ENCODE peak calls at places on chromosomes 3 and 15, in five cellular contexts. One of them, this sample, is unnamed.

GRCh38 chr3:185225523-185225922 is 28.3 kb downstream of the EHHADH start:
- DNase-seq in HepG2: no peak
- DNase-seq in AG10803: peak
- DNase-seq in vagina: no peak
- DNase-seq in fibroblast of mammary gland: peak
- DNase-seq in this sample: peak

GRCh38 chr3:141538568-141538967 is 51.7 kb downstream of the RASA2 start:
- DNase-seq in HepG2: no peak
- DNase-seq in AG10803: no peak
- DNase-seq in vagina: no peak
- DNase-seq in fibroblast of mammary gland: peak
- DNase-seq in this sample: no peak

GRCh38 chr3:106168941-106169340 is 300.1 kb upstream of the CBLB start:
- DNase-seq in HepG2: no peak
- DNase-seq in AG10803: no peak
- DNase-seq in vagina: no peak
- DNase-seq in fibroblast of mammary gland: no peak
- DNase-seq in this sample: no peak

GRCh38 chr3:129282727-129283327 is 4.2 kb downstream of the HMCES start:
- DNase-seq in HepG2: peak
- DNase-seq in AG10803: peak
- DNase-seq in vagina: no peak
- DNase-seq in fibroblast of mammary gland: peak
- DNase-seq in this sample: peak

GRCh38 chr15:78057803-78058202 is 19.7 kb downstream of the TBC1D2B start:
- DNase-seq in HepG2: no peak
- DNase-seq in AG10803: no peak
- DNase-seq in vagina: no peak
- DNase-seq in fibroblast of mammary gland: no peak
- DNase-seq in this sample: no peak

GRCh38 chr3:18224406-18224805 is 200.7 kb downstream of the SATB1 start:
- DNase-seq in HepG2: no peak
- DNase-seq in AG10803: no peak
- DNase-seq in vagina: no peak
- DNase-seq in fibroblast of mammary gland: no peak
- DNase-seq in this sample: no peak

GRCh38 chr15:70495988-70496387 is 267.4 kb downstream of the UACA start:
- DNase-seq in HepG2: no peak
- DNase-seq in AG10803: no peak
- DNase-seq in vagina: no peak
- DNase-seq in fibroblast of mammary gland: no peak
- DNase-seq in this sample: no peak

GRCh38 chr3:53328750-53329149 is 18.6 kb downstream of the DCP1A start:
- DNase-seq in HepG2: no peak
- DNase-seq in AG10803: no peak
- DNase-seq in vagina: no peak
- DNase-seq in fibroblast of mammary gland: no peak
- DNase-seq in this sample: peak

GRCh38 chr3:981156-981555 is 111.7 kb upstream of the CNTN6 start:
- DNase-seq in HepG2: no peak
- DNase-seq in AG10803: no peak
- DNase-seq in vagina: no peak
- DNase-seq in fibroblast of mammary gland: no peak
- DNase-seq in this sample: no peak

GRCh38 chr15:77753238-77753873 is 120.6 kb upstream of the LINGO1 start:
- DNase-seq in HepG2: peak
- DNase-seq in AG10803: no peak
- DNase-seq in vagina: no peak
- DNase-seq in fibroblast of mammary gland: peak
- DNase-seq in this sample: peak

GRCh38 chr3:24953060-24953771 is 458.6 kb upstream of the THRB start:
- DNase-seq in HepG2: no peak
- DNase-seq in AG10803: no peak
- DNase-seq in vagina: no peak
- DNase-seq in fibroblast of mammary gland: no peak
- DNase-seq in this sample: no peak

GRCh38 chr3:169456900-169457299 is 206.6 kb downstream of the MECOM start:
- DNase-seq in HepG2: no peak
- DNase-seq in AG10803: no peak
- DNase-seq in vagina: no peak
- DNase-seq in fibroblast of mammary gland: no peak
- DNase-seq in this sample: no peak

GRCh38 chr15:31295660-31296059 is 31.0 kb upstream of the KLF13 start:
- DNase-seq in HepG2: no peak
- DNase-seq in AG10803: no peak
- DNase-seq in vagina: peak
- DNase-seq in fibroblast of mammary gland: no peak
- DNase-seq in this sample: no peak

GRCh38 chr3:57152761-57153160 is 12.4 kb downstream of the IL17RD start:
- DNase-seq in HepG2: no peak
- DNase-seq in AG10803: no peak
- DNase-seq in vagina: no peak
- DNase-seq in fibroblast of mammary gland: no peak
- DNase-seq in this sample: no peak
- H3K4me3 ChIP-seq in HepG2: no peak
- H3K4me3 ChIP-seq in AG10803: no peak
- H3K4me3 ChIP-seq in vagina: no peak
- H3K4me3 ChIP-seq in fibroblast of mammary gland: no peak
- H3K4me3 ChIP-seq in this sample: no peak

DNA sequence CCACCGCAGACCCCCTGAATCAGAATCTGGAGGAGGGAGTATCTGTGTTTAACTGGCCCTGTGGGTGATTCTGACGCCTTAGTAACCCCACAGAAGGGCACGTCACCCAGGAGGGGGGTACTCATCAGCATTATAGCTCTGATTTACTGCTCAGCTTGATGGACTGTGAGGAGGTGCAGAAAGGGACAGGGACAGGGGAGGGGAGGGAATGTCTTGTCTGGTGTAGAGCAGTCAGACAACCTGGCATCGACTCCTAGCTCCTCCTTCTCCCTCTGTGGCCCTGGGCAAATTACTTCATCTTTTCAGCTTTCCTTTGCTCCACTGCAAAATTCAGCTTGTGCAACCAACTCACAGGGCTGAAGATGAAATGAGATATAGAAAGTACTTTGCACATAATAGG is 42.3 kb upstream of the GLCE start:
- DNase-seq in HepG2: no peak
- DNase-seq in AG10803: no peak
- DNase-seq in vagina: no peak
- DNase-seq in fibroblast of mammary gland: no peak
- DNase-seq in this sample: no peak
- H3K4me3 ChIP-seq in HepG2: no peak
- H3K4me3 ChIP-seq in AG10803: no peak
- H3K4me3 ChIP-seq in vagina: no peak
- H3K4me3 ChIP-seq in fibroblast of mammary gland: no peak
- H3K4me3 ChIP-seq in this sample: no peak

GRCh38 chr3:125010393-125010792 is 45.4 kb downstream of the HEG1 start:
- DNase-seq in HepG2: peak
- DNase-seq in AG10803: no peak
- DNase-seq in vagina: no peak
- DNase-seq in fibroblast of mammary gland: no peak
- DNase-seq in this sample: no peak

GRCh38 chr3:125013095-125013494 is 42.7 kb downstream of the HEG1 start:
- DNase-seq in HepG2: no peak
- DNase-seq in AG10803: no peak
- DNase-seq in vagina: no peak
- DNase-seq in fibroblast of mammary gland: no peak
- DNase-seq in this sample: peak

GRCh38 chr3:125006190-125006855 is 49.5 kb downstream of the HEG1 start:
- DNase-seq in HepG2: no peak
- DNase-seq in AG10803: no peak
- DNase-seq in vagina: no peak
- DNase-seq in fibroblast of mammary gland: no peak
- DNase-seq in this sample: no peak

GRCh38 chr3:125011941-125012340 is 43.9 kb downstream of the HEG1 start:
- DNase-seq in HepG2: no peak
- DNase-seq in AG10803: no peak
- DNase-seq in vagina: no peak
- DNase-seq in fibroblast of mammary gland: peak
- DNase-seq in this sample: peak

DNA sequence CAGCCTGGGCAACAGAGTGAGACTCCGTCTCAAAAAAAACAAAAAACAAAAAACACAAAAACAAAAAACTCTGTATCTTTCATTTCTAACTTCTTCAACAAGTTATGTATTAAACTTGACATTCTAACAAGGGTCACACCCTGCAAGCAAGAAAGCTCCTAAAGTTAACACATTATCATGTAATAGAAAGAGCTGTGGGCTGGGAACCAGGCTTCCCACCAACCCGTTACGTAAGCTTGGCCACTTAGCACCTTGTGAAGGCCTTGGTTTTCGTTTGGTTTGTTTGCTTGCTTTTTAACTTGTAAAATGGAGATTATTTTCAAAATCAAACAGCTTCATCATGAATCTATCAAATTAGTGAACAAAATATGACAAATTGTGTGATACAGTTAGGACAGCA is 47.0 kb downstream of the HEG1 start:
- DNase-seq in HepG2: no peak
- DNase-seq in AG10803: no peak
- DNase-seq in vagina: no peak
- DNase-seq in fibroblast of mammary gland: no peak
- DNase-seq in this sample: no peak
- H3K4me3 ChIP-seq in HepG2: no peak
- H3K4me3 ChIP-seq in AG10803: no peak
- H3K4me3 ChIP-seq in vagina: no peak
- H3K4me3 ChIP-seq in fibroblast of mammary gland: no peak
- H3K4me3 ChIP-seq in this sample: no peak

DNA sequence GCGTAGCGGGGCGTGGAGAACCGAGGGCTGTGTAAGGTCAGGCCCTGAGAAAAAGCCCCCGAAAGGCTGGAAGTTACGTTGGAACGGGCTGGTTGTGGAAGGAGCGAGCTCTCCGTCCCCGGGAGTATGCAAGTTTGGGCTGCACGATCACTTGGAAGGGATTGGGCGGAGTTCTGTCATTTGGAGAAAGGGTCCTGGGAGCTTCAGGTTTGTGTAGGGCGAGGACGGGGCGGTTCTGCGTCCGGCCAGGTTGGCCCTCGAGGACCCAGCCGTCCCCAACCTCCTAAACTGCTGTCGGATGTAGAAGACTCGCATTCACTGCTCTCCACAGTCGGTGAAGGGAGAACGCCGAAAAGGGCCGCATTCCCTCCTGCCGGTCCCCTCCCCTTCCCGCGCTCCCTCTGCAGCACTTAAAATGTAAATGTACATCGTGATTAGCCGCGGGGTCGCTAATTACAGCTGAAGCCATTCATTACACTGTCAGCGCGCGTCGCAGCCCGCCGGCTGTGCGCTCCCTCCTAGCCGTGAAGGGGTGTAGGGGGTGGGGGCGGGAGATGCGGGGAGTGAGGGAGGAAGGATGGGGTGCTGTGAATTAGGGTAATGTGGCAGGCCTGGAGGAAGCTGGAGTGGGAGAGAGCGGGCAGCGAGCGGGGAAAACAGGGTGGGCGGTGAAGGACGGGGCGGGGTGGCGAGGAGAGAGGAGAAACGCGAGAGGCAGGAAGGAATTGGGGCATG is 2.5 kb upstream of the RPP25 start:
- DNase-seq in HepG2: no peak
- DNase-seq in AG10803: no peak
- DNase-seq in vagina: no peak
- DNase-seq in fibroblast of mammary gland: no peak
- DNase-seq in this sample: no peak
- H3K4me3 ChIP-seq in HepG2: peak
- H3K4me3 ChIP-seq in AG10803: peak
- H3K4me3 ChIP-seq in vagina: peak
- H3K4me3 ChIP-seq in fibroblast of mammary gland: peak
- H3K4me3 ChIP-seq in this sample: no peak

This sample was measured in IMR-90.